ENCODE peak calls at places on chromosomes 16 and 17, in four cellular contexts. H is thoracic aorta, C is A549, T is PC-3. W is an unnamed sample.

GRCh38 chr16:31086629-31086906 is 2.2 kb downstream of the PRSS53 start:
- DNase-seq in H (no peak), C (no peak), T (no peak), W (no peak)

GRCh38 chr16:86761117-86761971 is 183.0 kb downstream of the FOXL1 start:
- DNase-seq in H (peak), T (peak), C (peak), W (peak)

GRCh38 chr16:12360240-12360639 is 383.7 kb downstream of the SNX29 start:
- DNase-seq in T (no peak), C (no peak), H (no peak), W (no peak)

GRCh38 chr17:58785097-58785496 is 29.4 kb downstream of the PPM1E start:
- DNase-seq in H (no peak), T (no peak), C (no peak), W (no peak)

GRCh38 chr16:56269276-56269675 is 78.0 kb downstream of the GNAO1 start:
- DNase-seq in C (no peak), H (no peak), T (no peak), W (peak)

GRCh38 chr16:492211-492875 is 35.2 kb upstream of the CAPN15 start:
- DNase-seq in T (no peak), C (no peak), H (no peak), W (no peak)

GRCh38 chr16:86019446-86020047 is 120.6 kb downstream of the IRF8 start:
- DNase-seq in C (no peak), T (no peak), H (no peak), W (no peak)

GRCh38 chr17:58270476-58271290 is 10.1 kb downstream of the MPO start:
- DNase-seq in T (peak), H (no peak), C (no peak), W (no peak)

GRCh38 chr17:28178800-28179199 is 136.3 kb downstream of the NLK start:
- DNase-seq in H (no peak), C (no peak), T (no peak), W (no peak)

GRCh38 chr16:20303012-20303411 is 24.3 kb downstream of the GP2 start:
- DNase-seq in H (no peak), T (no peak), C (no peak), W (no peak)

GRCh38 chr16:2147981-2148671 is at the start of gene RAB26:
- DNase-seq in H (no peak), T (peak), C (peak), W (no peak)

DNA sequence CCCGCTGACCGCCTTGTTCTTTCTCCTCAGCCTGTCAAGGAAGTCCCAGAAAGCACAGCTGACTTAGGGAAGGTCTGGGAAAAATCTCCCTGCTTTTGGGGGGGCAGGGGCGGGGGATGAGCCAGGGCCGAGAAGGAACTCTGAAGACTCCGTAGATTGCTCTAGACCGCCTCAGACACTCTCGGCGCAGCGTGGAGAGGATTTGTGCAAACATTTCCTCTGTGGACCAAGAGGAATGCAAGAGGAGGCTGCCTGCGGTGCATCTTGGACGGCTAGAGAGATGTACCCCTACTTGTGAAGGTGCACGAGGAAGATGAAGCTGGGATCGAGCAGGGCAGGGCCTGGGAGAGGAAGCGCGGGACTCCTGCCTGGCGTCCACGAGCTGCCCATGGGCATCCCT is at the start of gene GLP2R:
- DNase-seq in T (no peak), H (no peak), C (no peak), W (no peak)
- H3K4me3 ChIP-seq in T (no peak), H (no peak), C (no peak), W (no peak)

GRCh38 chr17:72030067-72030899 is 90.5 kb upstream of the SOX9 start:
- DNase-seq in T (peak), C (peak), H (no peak), W (peak)
- TF ChIP-seq CTCF in T (peak), C (peak), H (peak), W (peak)

GRCh38 chr17:81287155-81287554 is 8.0 kb downstream of the SLC38A10 start:
- DNase-seq in T (no peak), H (no peak), C (no peak), W (no peak)

GRCh38 chr17:81286491-81287145 is 8.5 kb downstream of the SLC38A10 start:
- DNase-seq in H (no peak), C (no peak), T (no peak), W (no peak)

GRCh38 chr17:81287741-81288430 is 7.2 kb downstream of the SLC38A10 start:
- DNase-seq in C (no peak), H (no peak), T (no peak), W (no peak)

GRCh38 chr17:81285179-81285878 is 9.8 kb downstream of the SLC38A10 start:
- DNase-seq in C (no peak), T (no peak), H (no peak), W (peak)

GRCh38 chr17:81285894-81286293 is 9.2 kb downstream of the SLC38A10 start:
- DNase-seq in C (no peak), T (no peak), H (no peak), W (no peak)
- H3K4me3 ChIP-seq in C (no peak), T (no peak), H (peak), W (no peak)

GRCh38 chr17:66043419-66043818 is 148.5 kb downstream of the CEP112 start:
- DNase-seq in H (no peak), T (peak), C (no peak), W (no peak)

GRCh38 chr17:66038125-66038524 is 153.8 kb downstream of the CEP112 start:
- DNase-seq in H (no peak), T (no peak), C (no peak), W (no peak)

GRCh38 chr17:66044083-66044482 is 147.8 kb downstream of the CEP112 start:
- DNase-seq in H (no peak), C (no peak), T (no peak), W (no peak)

DNA sequence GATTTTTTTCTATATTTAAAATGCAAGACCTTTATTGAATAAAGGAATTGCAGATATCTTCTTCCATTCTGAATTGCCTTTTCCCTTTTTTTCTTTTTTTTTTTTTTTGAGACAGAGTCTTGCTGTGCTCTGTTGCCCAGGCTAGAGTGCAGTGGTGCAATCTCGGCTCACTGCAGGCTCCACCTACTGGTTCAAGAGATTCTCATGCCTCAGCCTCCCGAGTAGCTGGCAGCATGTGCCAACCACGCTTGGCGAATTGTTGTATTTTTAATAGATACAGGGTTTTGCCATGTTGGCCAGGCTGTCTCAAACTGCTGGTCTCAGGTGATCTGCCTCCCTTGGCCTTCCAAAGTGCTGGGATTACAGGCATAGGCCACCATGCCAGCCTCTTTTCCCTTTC is 151.5 kb downstream of the CEP112 start:
- DNase-seq in C (no peak), H (no peak), T (peak), W (no peak)
- TF ChIP-seq CTCF in C (peak), H (no peak), T (no peak), W (no peak)

DNA sequence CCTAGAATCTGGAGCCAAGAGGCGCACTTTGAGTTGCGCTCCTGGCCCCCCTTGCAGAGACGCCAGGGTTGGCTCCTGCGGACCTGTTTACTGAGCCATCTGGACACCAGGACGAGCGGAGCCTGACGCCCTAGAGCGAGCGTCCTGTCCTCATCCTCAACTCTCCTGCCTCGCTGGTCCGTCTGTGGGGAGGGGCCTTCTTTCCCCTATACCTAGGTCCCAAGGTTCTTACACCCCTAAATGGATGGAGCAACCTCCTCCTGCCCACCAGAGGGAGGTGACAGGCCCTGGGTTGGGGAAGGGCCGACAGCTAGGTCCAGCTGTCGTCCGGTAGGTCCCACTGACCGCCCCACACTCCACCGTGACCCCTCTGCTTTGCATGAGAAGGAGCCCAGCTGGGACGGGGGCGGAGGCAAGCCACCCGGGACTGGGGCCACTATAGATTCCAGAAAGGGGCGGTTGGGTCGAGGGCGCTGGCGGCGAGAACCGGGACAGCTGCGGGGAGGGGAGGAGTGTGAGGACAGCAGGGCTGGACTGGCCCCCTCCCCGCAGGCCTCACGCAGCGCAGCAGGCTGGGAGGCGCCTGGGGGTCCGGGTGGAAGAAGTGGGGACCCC is 3.0 kb upstream of the LHX1 start:
- DNase-seq in H (no peak), T (no peak), C (peak), W (no peak)
- H3K4me3 ChIP-seq in H (peak), T (peak), C (peak), W (no peak)

DNA sequence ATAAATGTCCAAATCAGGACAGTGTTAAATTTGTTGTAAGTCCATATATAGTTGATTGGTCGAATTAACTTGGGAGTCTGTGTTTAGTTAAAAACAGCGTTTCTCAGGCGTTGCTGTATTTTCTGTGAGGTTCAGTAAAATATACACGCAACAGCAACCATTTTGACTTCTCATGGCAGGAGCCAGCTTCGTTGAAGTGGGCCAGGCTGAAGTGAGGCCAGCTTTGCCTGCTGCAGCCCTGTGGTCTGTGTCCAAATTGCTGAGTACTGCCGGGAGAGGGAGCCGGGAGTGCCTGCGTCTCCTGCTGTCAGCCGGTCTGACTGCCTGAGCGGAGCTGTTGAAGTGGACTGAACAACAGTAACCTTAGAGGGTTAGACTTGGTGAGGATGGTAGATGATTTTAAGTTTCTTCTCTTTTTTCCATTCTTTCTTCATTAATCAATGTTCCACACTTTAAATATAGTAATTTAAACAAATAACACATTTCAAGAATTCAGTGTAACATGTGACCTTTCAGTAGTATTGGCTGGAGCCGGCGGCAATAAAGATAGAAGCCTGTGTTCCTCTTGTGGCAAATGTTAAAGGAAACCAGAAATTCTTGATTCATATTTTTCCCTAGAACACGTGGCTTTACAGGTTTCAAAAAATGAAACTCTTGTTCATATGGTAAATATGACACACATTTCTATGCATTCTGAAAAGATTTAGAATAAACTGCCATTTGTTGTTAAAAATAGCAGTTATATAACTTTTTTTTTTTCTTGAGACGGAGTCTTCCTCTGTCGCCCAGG is 37.0 kb upstream of the ZNF750 start:
- DNase-seq in T (peak), C (no peak), H (no peak), W (peak)
- TF ChIP-seq CTCF in T (peak), C (no peak), H (peak), W (peak)